ENCODE peak calls at places on chromosomes 7 and 10, in four cellular contexts. W is mesendoderm, Y is H1, K is H9. B is an unnamed sample.

GRCh38 chr7:118304100-118304499 is 79.6 kb downstream of the ANKRD7 start:
- DNase-seq in K (no peak), Y (no peak), W (peak), B (no peak)

GRCh38 chr7:100198266-100198665 is 20.5 kb downstream of the STAG3 start:
- DNase-seq in W (no peak), Y (no peak), K (no peak), B (no peak)

GRCh38 chr10:21076381-21076780 is 179.3 kb upstream of the NEBL start:
- DNase-seq in W (no peak), K (no peak), Y (no peak), B (no peak)

GRCh38 chr10:63464402-63465292 is 1.1 kb downstream of the JMJD1C start:
- DNase-seq in Y (no peak), W (no peak), K (no peak), B (peak)

GRCh38 chr7:150390206-150390605 is 11.1 kb downstream of the ZNF775 start:
- DNase-seq in K (no peak), Y (no peak), W (no peak), B (peak)

GRCh38 chr10:84695983-84696382 is 367.6 kb downstream of the CCSER2 start:
- DNase-seq in K (no peak), Y (no peak), W (no peak), B (no peak)

GRCh38 chr7:70016044-70016770 is 417.9 kb downstream of the AUTS2 start:
- DNase-seq in W (peak), Y (no peak), K (no peak), B (peak)

GRCh38 chr10:13450078-13450477 is 78.7 kb downstream of the BEND7 start:
- DNase-seq in K (no peak), W (no peak), Y (no peak), B (peak)

GRCh38 chr10:35794703-35795102 is 152.6 kb upstream of the FZD8 start:
- DNase-seq in Y (no peak), W (no peak), K (peak), B (no peak)

GRCh38 chr7:105808703-105809590 is 67.5 kb downstream of the ATXN7L1 start:
- DNase-seq in Y (no peak), W (no peak), K (no peak), B (peak)

GRCh38 chr10:96287392-96288105 is 16.2 kb upstream of the BLNK start:
- DNase-seq in Y (no peak), W (no peak), K (no peak), B (no peak)

GRCh38 chr10:11245510-11245909 is 227.8 kb downstream of the CELF2 start:
- DNase-seq in W (no peak), K (no peak), Y (no peak), B (no peak)

GRCh38 chr7:1028775-1029636 is 15.3 kb upstream of the GPR146 start:
- DNase-seq in Y (no peak), W (peak), K (peak), B (peak)

GRCh38 chr7:140659727-140660396 is 12.9 kb upstream of the ADCK2 start:
- DNase-seq in Y (no peak), W (no peak), K (no peak), B (peak)

GRCh38 chr7:6350057-6350752 is 77.8 kb upstream of the CYTH3 start:
- DNase-seq in W (no peak), Y (no peak), K (no peak), B (peak)

GRCh38 chr7:55271069-55271468 is 94.1 kb upstream of the LANCL2 start:
- DNase-seq in Y (no peak), W (peak), K (no peak), B (peak)

GRCh38 chr10:58412502-58412961 is 27.3 kb downstream of the TFAM start:
- DNase-seq in K (peak), W (peak), Y (no peak), B (peak)

GRCh38 chr7:122790558-122790957 is 87.8 kb upstream of the RNF148 start:
- DNase-seq in K (no peak), Y (no peak), W (no peak), B (no peak)

GRCh38 chr7:6502886-6503285 is 48.4 kb downstream of the GRID2IP start:
- DNase-seq in Y (no peak), W (no peak), K (no peak), B (no peak)

GRCh38 chr7:116708248-116708647 is 36.3 kb downstream of the MET start:
- DNase-seq in K (no peak), W (no peak), Y (no peak), B (no peak)

GRCh38 chr7:149833495-149834130 is 4.6 kb upstream of the ZNF862 start:
- DNase-seq in W (no peak), K (no peak), Y (no peak), B (no peak)

GRCh38 chr7:54738737-54739136 is 20.3 kb downstream of the SEC61G start:
- DNase-seq in K (no peak), W (no peak), Y (no peak), B (no peak)

GRCh38 chr10:29946953-29947700 is 112.3 kb downstream of the JCAD start:
- DNase-seq in Y (peak), W (peak), K (no peak), B (peak)

GRCh38 chr10:15472431-15473400 is 101.6 kb upstream of the FAM171A1 start:
- DNase-seq in W (peak), Y (peak), K (peak), B (peak)

GRCh38 chr10:15370741-15371701 is at the start of gene FAM171A1:
- DNase-seq in Y (peak), W (peak), K (peak), B (peak)

GRCh38 chr10:127485153-127485857 is 63.8 kb upstream of the NPS start:
- DNase-seq in Y (peak), K (peak), W (peak), B (peak)

GRCh38 chr10:4384254-4384653 is 441.8 kb upstream of the AKR1E2 start:
- DNase-seq in Y (no peak), K (no peak), W (no peak), B (peak)

GRCh38 chr10:20944789-20945502 is 47.8 kb upstream of the NEBL start:
- DNase-seq in K (no peak), Y (no peak), W (no peak), B (no peak)

GRCh38 chr7:13639416-13639815 is 350.1 kb downstream of the ETV1 start:
- DNase-seq in Y (no peak), K (no peak), W (no peak), B (no peak)

GRCh38 chr10:126294451-126294850 is 93.8 kb downstream of the ADAM12 start:
- DNase-seq in K (no peak), Y (no peak), W (no peak), B (no peak)

GRCh38 chr10:3527869-3528268 is 257.1 kb downstream of the KLF6 start:
- DNase-seq in Y (no peak), W (no peak), K (no peak), B (no peak)

GRCh38 chr7:18505870-18506460 is 10.4 kb downstream of the HDAC9 start:
- DNase-seq in Y (no peak), K (no peak), W (no peak), B (peak)

GRCh38 chr7:47326808-47327207 is 255.1 kb downstream of the TNS3 start:
- DNase-seq in K (no peak), W (no peak), Y (peak), B (peak)

GRCh38 chr10:119203006-119203405 is 4.4 kb upstream of the GRK5 start:
- DNase-seq in Y (no peak), W (no peak), K (no peak), B (peak)

GRCh38 chr7:41979834-41980307 is 257.1 kb downstream of the GLI3 start:
- DNase-seq in K (peak), Y (peak), W (peak), B (peak)

GRCh38 chr7:17633099-17633498 is 307.2 kb downstream of the SNX13 start:
- DNase-seq in W (peak), Y (no peak), K (no peak), B (peak)

GRCh38 chr10:5536486-5536885 is 11.7 kb downstream of the CALML3 start:
- DNase-seq in Y (no peak), W (no peak), K (no peak), B (no peak)

GRCh38 chr7:114758661-114759227 is 163.2 kb upstream of the MDFIC start:
- DNase-seq in K (no peak), Y (no peak), W (no peak), B (no peak)

GRCh38 chr7:114761973-114762372 is 159.9 kb upstream of the MDFIC start:
- DNase-seq in K (no peak), Y (no peak), W (no peak), B (no peak)

GRCh38 chr7:114760477-114760876 is 161.4 kb upstream of the MDFIC start:
- DNase-seq in K (no peak), W (no peak), Y (no peak), B (no peak)

DNA sequence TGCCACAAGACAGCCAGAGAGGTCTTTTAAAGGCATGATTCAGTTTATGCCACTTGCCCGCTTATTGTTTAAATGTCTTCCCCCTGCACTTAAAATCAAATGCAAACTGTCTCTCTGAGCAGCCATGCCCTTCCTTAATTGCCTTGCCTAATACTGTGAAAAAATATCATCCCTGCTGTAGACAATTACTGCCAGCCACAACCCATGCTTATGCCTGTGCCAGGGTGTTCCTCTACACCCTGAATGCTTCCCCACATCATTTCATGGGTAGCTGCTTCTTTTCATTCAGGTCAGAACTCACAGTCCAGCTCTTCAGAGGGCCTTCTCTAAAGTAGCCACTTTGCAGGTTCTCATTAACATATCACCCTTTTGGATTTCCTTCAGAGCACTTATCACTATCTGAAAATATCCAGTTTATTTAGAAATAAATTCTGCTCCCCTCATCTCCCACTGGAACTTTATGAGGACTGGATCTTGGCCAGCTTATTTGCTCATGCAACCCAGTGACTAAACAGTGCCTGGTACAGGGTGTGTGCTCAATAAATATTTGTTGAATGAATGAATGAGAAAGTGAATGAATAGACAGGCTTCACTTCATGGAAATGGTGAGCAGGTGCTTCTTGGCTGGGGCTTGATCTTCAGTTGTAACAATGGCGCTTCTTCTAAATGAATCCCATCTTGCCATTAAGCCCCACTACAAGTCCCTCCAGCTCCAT is 162.4 kb upstream of the MDFIC start:
- DNase-seq in W (no peak), Y (no peak), K (no peak), B (peak)
- H3K56ac ChIP-seq in W (no peak), Y (no peak), K (no peak), B (no peak)

DNA sequence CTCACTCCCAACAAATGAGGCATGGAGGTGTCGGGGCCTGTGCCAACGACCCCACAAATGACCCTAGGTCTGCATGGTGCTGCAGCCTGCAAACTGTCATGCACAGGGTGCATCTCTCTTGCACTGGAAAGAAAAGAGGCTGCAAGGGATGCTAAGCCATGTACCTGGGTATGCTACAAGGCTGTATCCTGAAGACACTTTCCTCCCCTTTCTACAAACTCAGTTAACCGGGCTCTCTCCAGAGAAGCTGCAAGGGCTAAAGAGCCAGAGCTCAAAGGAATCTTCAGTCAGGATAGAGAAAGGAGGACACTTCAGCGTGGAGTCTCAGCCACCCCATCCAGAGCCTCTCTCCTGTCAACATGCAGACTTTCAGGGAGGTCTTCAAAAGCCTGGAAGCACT is 449.0 kb downstream of the GRID1 start:
- DNase-seq in Y (no peak), W (no peak), K (no peak), B (no peak)
- H3K56ac ChIP-seq in Y (no peak), W (no peak), K (no peak), B (no peak)

DNA sequence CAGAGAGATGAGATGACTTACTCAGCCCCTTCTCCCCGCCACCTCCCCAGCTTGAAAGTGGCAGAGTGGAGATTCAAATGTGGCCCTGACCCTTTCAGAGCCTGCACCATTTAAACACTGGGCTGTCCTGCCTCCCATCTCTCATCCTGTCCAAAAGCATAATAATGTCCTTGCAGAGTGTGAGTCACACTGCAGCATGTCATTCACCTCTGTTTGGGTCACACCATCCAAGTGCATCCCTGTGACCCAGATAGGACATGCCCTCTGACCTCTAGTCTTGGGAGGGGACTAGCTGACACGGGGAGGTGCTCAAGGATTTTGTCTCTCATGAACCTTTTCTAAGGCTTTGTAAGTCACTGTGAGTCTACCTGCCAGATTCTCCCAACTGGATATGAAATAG is 89.1 kb upstream of the PDCD4 start:
- DNase-seq in W (no peak), Y (no peak), K (no peak), B (no peak)
- H3K56ac ChIP-seq in W (no peak), Y (no peak), K (no peak), B (no peak)

DNA sequence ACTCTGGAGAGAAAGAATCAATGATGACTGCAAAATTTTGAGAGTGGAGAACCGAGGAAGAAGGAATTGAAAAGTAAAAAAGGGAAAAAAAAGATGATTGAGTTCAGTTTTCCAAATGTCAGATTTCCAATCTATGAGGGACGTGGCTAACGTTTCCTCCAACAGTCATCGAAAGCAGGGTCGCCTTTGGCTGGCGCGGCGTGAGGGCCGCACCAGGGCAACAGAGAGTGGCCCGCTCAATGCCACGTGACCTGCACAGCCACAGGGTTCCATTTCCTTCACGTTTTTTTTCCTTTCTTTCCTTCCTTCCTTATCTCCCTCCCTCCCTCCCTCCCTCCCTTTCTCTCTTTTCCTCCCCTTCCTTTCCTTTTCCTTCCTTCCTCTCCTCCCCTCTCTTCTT is 101.9 kb downstream of the WDR37 start:
- DNase-seq in W (no peak), K (no peak), Y (no peak), B (no peak)
- H3K56ac ChIP-seq in W (no peak), K (no peak), Y (no peak), B (no peak)

B was measured in IMR-90.